ENCODE peak calls at places on chromosome 18, in ten cellular contexts. F is NCI-H1105, J is NAMALWA, R is Daoy, A is MV-4-11, K is HT-29, M is ACHN, U is non-pigmented ciliary epithelial cell, G is activated T-cell treated with anti-CD3 and anti-CD28 coated beads for 4 hours, Y is GM12878. L is an unnamed sample.

GRCh38 chr18:74040459-74041332 is 106.9 kb downstream of the FBXO15 start:
- DNase-seq in F (peak; percentile 6), J (peak; percentile 74), R (peak; percentile 49), A (peak; percentile 52), K (peak; percentile 24), M (peak; percentile 35), U (no peak), G (peak; percentile 49), Y (no peak), L (no peak)

GRCh38 chr18:27728659-27729058 is 448.3 kb downstream of the CDH2 start:
- DNase-seq in F (no peak), J (no peak), R (no peak), A (no peak), K (no peak), M (no peak), U (no peak), G (no peak), Y (no peak), L (no peak)

GRCh38 chr18:31738460-31739407 is 21.9 kb downstream of the SLC25A52 start:
- DNase-seq in F (no peak), J (no peak), R (peak; percentile 10), A (no peak), K (no peak), M (no peak), U (no peak), G (no peak), Y (no peak), L (peak; percentile 33)

GRCh38 chr18:23982154-23983071 is 32.1 kb upstream of the TTC39C start:
- DNase-seq in F (no peak), J (no peak), R (peak; percentile 59), A (no peak), K (no peak), M (peak; percentile 29), U (peak; percentile 15), G (no peak), Y (no peak), L (peak; percentile 16)

GRCh38 chr18:37741012-37741586 is 175.5 kb upstream of the CELF4 start:
- DNase-seq in F (no peak), J (no peak), R (no peak), A (no peak), K (no peak), M (no peak), U (no peak), G (no peak), Y (no peak), L (no peak)

GRCh38 chr18:55384551-55385275 is 203.3 kb downstream of the TCF4 start:
- DNase-seq in F (peak; percentile 25), J (peak; percentile 86), R (peak; percentile 46), A (peak; percentile 13), K (peak; percentile 14), M (peak; percentile 38), U (no peak), G (no peak), Y (no peak), L (peak; percentile 8)

GRCh38 chr18:22167471-22168151 is 1.8 kb upstream of the GATA6 start:
- DNase-seq in F (no peak), J (no peak), R (peak; percentile 55), A (no peak), K (peak; percentile 49), M (no peak), U (no peak), G (no peak), Y (no peak), L (no peak)

GRCh38 chr18:13378150-13378549 is 159.6 kb downstream of the LDLRAD4 start:
- DNase-seq in F (no peak), J (no peak), R (no peak), A (no peak), K (no peak), M (no peak), U (no peak), G (no peak), Y (no peak), L (no peak)

GRCh38 chr18:79818036-79818435 is 20.3 kb downstream of the KCNG2 start:
- DNase-seq in F (no peak), J (no peak), R (peak; percentile 19), A (peak; percentile 30), K (no peak), M (no peak), U (no peak), G (no peak), Y (no peak), L (no peak)

GRCh38 chr18:79825913-79826312 is 28.2 kb downstream of the KCNG2 start:
- DNase-seq in F (no peak), J (no peak), R (no peak), A (no peak), K (no peak), M (no peak), U (no peak), G (no peak), Y (no peak), L (no peak)

GRCh38 chr18:1914489-1914888 is 656.8 kb downstream of the METTL4 start:
- DNase-seq in F (no peak), J (peak; percentile 53), R (no peak), A (no peak), K (peak; percentile 58), M (peak; percentile 19), U (no peak), G (no peak), Y (no peak), L (peak; percentile 16)

GRCh38 chr18:31373641-31374040 is 2.9 kb upstream of the DSG4 start:
- DNase-seq in F (no peak), J (no peak), R (no peak), A (no peak), K (no peak), M (no peak), U (no peak), G (no peak), Y (no peak), L (no peak)

GRCh38 chr18:79955302-79956075 is 4.0 kb upstream of the SLC66A2 start:
- DNase-seq in F (no peak), J (no peak), R (no peak), A (no peak), K (no peak), M (no peak), U (no peak), G (no peak), Y (no peak), L (no peak)

GRCh38 chr18:9413586-9413985 is 61.7 kb upstream of the RALBP1 start:
- DNase-seq in F (no peak), J (no peak), R (no peak), A (peak; percentile 58), K (peak; percentile 45), M (peak; percentile 92), U (peak; percentile 78), G (no peak), Y (no peak), L (peak; percentile 96)

GRCh38 chr18:23963443-23964185 is 50.9 kb upstream of the TTC39C start:
- DNase-seq in F (no peak), J (no peak), R (no peak), A (no peak), K (no peak), M (peak; percentile 5), U (no peak), G (no peak), Y (no peak), L (no peak)

GRCh38 chr18:48835119-48835518 is 115.6 kb downstream of the SMAD7 start:
- DNase-seq in F (no peak), J (peak; percentile 34), R (no peak), A (no peak), K (no peak), M (no peak), U (no peak), G (no peak), Y (no peak), L (no peak)

GRCh38 chr18:37483221-37483971 is 82.2 kb downstream of the CELF4 start:
- DNase-seq in F (no peak), J (peak; percentile 20), R (peak; percentile 13), A (no peak), K (peak; percentile 5), M (peak; percentile 35), U (no peak), G (no peak), Y (no peak), L (no peak)

GRCh38 chr18:61967242-61967891 is 74.6 kb upstream of the RNF152 start:
- DNase-seq in F (no peak), J (no peak), R (no peak), A (peak; percentile 55), K (no peak), M (no peak), U (no peak), G (no peak), Y (no peak), L (no peak)

GRCh38 chr18:39389800-39390379 is 1824.3 kb upstream of the CELF4 start:
- DNase-seq in F (peak; percentile 70), J (no peak), R (no peak), A (no peak), K (no peak), M (no peak), U (no peak), G (no peak), Y (no peak), L (no peak)

GRCh38 chr18:2979871-2980606 is 32.9 kb downstream of the LPIN2 start:
- DNase-seq in F (no peak), J (peak; percentile 70), R (no peak), A (peak; percentile 64), K (no peak), M (peak; percentile 41), U (no peak), G (no peak), Y (no peak), L (peak; percentile 18)

GRCh38 chr18:22871809-22872525 is 61.2 kb upstream of the RBBP8 start:
- DNase-seq in F (peak; percentile 50), J (no peak), R (peak; percentile 41), A (no peak), K (peak; percentile 41), M (no peak), U (peak; percentile 13), G (no peak), Y (no peak), L (no peak)

GRCh38 chr18:9721893-9722515 is 13.9 kb downstream of the RAB31 start:
- DNase-seq in F (no peak), J (no peak), R (no peak), A (no peak), K (no peak), M (no peak), U (no peak), G (no peak), Y (no peak), L (no peak)

GRCh38 chr18:10202947-10203346 is 251.5 kb upstream of the APCDD1 start:
- DNase-seq in F (no peak), J (no peak), R (no peak), A (no peak), K (no peak), M (no peak), U (no peak), G (no peak), Y (no peak), L (no peak)

GRCh38 chr18:49561377-49562193 is at the start of gene LIPG:
- DNase-seq in F (peak; percentile 75), J (no peak), R (peak; percentile 91), A (no peak), K (peak; percentile 92), M (peak; percentile 48), U (peak; percentile 34), G (no peak), Y (no peak), L (peak; percentile 63)

GRCh38 chr18:79395761-79396404 is at the start of gene NFATC1:
- DNase-seq in F (peak; percentile 64), J (peak; percentile 77), R (peak; percentile 80), A (peak; percentile 30), K (no peak), M (peak; percentile 61), U (no peak), G (peak; percentile 82), Y (no peak), L (no peak)

GRCh38 chr18:50194623-50195532 is at the start of gene MYO5B:
- DNase-seq in F (peak; percentile 77), J (no peak), R (peak; percentile 62), A (no peak), K (peak; percentile 85), M (peak; percentile 27), U (no peak), G (peak; percentile 32), Y (no peak), L (no peak)

GRCh38 chr18:35458677-35459441 is 38.9 kb downstream of the INO80C start:
- DNase-seq in F (no peak), J (no peak), R (peak; percentile 90), A (no peak), K (peak; percentile 71), M (peak; percentile 73), U (no peak), G (no peak), Y (peak; percentile 20), L (peak; percentile 96)

GRCh38 chr18:23528580-23529472 is 25.5 kb downstream of the RMC1 start:
- DNase-seq in F (no peak), J (no peak), R (peak; percentile 13), A (peak; percentile 91), K (no peak), M (peak; percentile 54), U (no peak), G (no peak), Y (no peak), L (peak; percentile 89)